ENCODE peak calls at places on chromosomes 6 and 20, in six cellular contexts. B is dorsolateral prefrontal cortex, U is left lung, G is progenitor cell of endocrine pancreas, O is PC-3, N is HL-60. J is an unnamed sample.

GRCh38 chr6:135128268-135128914 is 52.7 kb upstream of the MYB start:
- DNase-seq in B (no peak), U (no peak), G (no peak), O (no peak), N (no peak), J (no peak)

GRCh38 chr20:54179946-54180345 is 6.2 kb upstream of the CYP24A1 start:
- DNase-seq in B (no peak), U (no peak), G (no peak), O (peak), N (no peak), J (no peak)

GRCh38 chr6:43926644-43927524 is 156.9 kb downstream of the VEGFA start:
- DNase-seq in B (no peak), U (peak), G (peak), O (peak), N (peak), J (no peak)

GRCh38 chr6:68658338-68658737 is 23.3 kb downstream of the ADGRB3 start:
- DNase-seq in B (no peak), U (no peak), G (no peak), O (no peak), N (no peak), J (no peak)

GRCh38 chr6:134814076-134814709 is 135.7 kb downstream of the ALDH8A1 start:
- DNase-seq in B (no peak), U (no peak), G (no peak), O (peak), N (no peak), J (no peak)

GRCh38 chr6:131761061-131761761 is 46.6 kb upstream of the ENPP1 start:
- DNase-seq in B (no peak), U (no peak), G (no peak), O (peak), N (no peak), J (no peak)

GRCh38 chr20:51258582-51259175 is 235.8 kb upstream of the KCNG1 start:
- DNase-seq in B (no peak), U (no peak), G (no peak), O (peak), N (no peak), J (no peak)

GRCh38 chr6:136510782-136511181 is 39.4 kb downstream of the MAP7 start:
- DNase-seq in B (no peak), U (no peak), G (no peak), O (no peak), N (no peak), J (no peak)

GRCh38 chr6:30363459-30363858 is 18.5 kb downstream of the RPP21 start:
- DNase-seq in B (no peak), U (no peak), G (no peak), O (no peak), N (no peak), J (no peak)

GRCh38 chr20:40251284-40251932 is 437.6 kb downstream of the MAFB start:
- DNase-seq in B (no peak), U (no peak), G (no peak), O (peak), N (peak), J (no peak)

GRCh38 chr20:64037498-64038213 is 1.7 kb downstream of the C20orf204 start:
- DNase-seq in B (no peak), U (no peak), G (no peak), O (peak), N (no peak), J (no peak)

GRCh38 chr6:113347420-113347819 is 509.7 kb upstream of the MARCKS start:
- DNase-seq in B (no peak), U (no peak), G (no peak), O (peak), N (no peak), J (no peak)

GRCh38 chr6:151389640-151390275 is 1.6 kb downstream of the ZBTB2 start:
- DNase-seq in B (peak), U (no peak), G (no peak), O (peak), N (peak), J (no peak)

GRCh38 chr20:63457737-63458136 is 14.7 kb downstream of the KCNQ2 start:
- DNase-seq in B (peak), U (no peak), G (no peak), O (peak), N (peak), J (no peak)

GRCh38 chr6:90411292-90411781 is 114.7 kb upstream of the BACH2 start:
- DNase-seq in B (no peak), U (no peak), G (no peak), O (peak), N (no peak), J (peak)

GRCh38 chr6:64539917-64540316 is 904.3 kb downstream of the PHF3 start:
- DNase-seq in B (no peak), U (no peak), G (no peak), O (no peak), N (no peak), J (no peak)

GRCh38 chr6:35203152-35203670 is 10.5 kb upstream of the SCUBE3 start:
- DNase-seq in B (no peak), U (no peak), G (no peak), O (peak), N (no peak), J (no peak)

GRCh38 chr20:58987790-58988564 is 6.9 kb downstream of the NELFCD start:
- DNase-seq in B (no peak), U (no peak), G (no peak), O (no peak), N (no peak), J (no peak)

GRCh38 chr6:32212076-32212760 is 11.6 kb downstream of the NOTCH4 start:
- DNase-seq in B (no peak), U (no peak), G (no peak), O (no peak), N (no peak), J (no peak)

GRCh38 chr6:90835584-90836212 is 248.8 kb upstream of the MAP3K7 start:
- DNase-seq in B (no peak), U (no peak), G (no peak), O (no peak), N (no peak), J (no peak)

GRCh38 chr6:166562726-166563125 is 23.8 kb downstream of the RAMACL start:
- DNase-seq in B (no peak), U (no peak), G (no peak), O (no peak), N (no peak), J (no peak)

GRCh38 chr6:62400521-62401259 is 114.7 kb upstream of the KHDRBS2 start:
- DNase-seq in B (no peak), U (no peak), G (no peak), O (no peak), N (no peak), J (no peak)

GRCh38 chr6:104943781-104944180 is 13.1 kb upstream of the LIN28B start:
- DNase-seq in B (no peak), U (no peak), G (no peak), O (peak), N (no peak), J (no peak)

GRCh38 chr20:58099956-58100730 is 128.3 kb downstream of the ANKRD60 start:
- DNase-seq in B (no peak), U (no peak), G (no peak), O (no peak), N (no peak), J (no peak)

GRCh38 chr6:46184114-46184513 is 13.3 kb upstream of the ENPP5 start:
- DNase-seq in B (no peak), U (no peak), G (no peak), O (peak), N (no peak), J (no peak)

GRCh38 chr20:10463622-10464021 is 28.5 kb downstream of the SLX4IP start:
- DNase-seq in B (no peak), U (no peak), G (no peak), O (peak), N (no peak), J (no peak)

GRCh38 chr6:15399651-15400470 is 154.0 kb downstream of the JARID2 start:
- DNase-seq in B (peak), U (peak), G (peak), O (peak), N (peak), J (no peak)

GRCh38 chr6:168180548-168181011 is 101.6 kb upstream of the FRMD1 start:
- DNase-seq in B (no peak), U (no peak), G (no peak), O (peak), N (no peak), J (no peak)

GRCh38 chr20:39070484-39071231 is 108.5 kb downstream of the DHX35 start:
- DNase-seq in B (no peak), U (no peak), G (no peak), O (peak), N (no peak), J (no peak)

GRCh38 chr20:5658897-5659296 is 91.3 kb upstream of the SHLD1 start:
- DNase-seq in B (no peak), U (peak), G (no peak), O (peak), N (peak), J (peak)

GRCh38 chr6:31402324-31403282 is 792 bp upstream of the MICA start:
- DNase-seq in B (no peak), U (no peak), G (no peak), O (peak), N (no peak), J (peak)

GRCh38 chr6:7176208-7176607 is 68.4 kb downstream of the RREB1 start:
- DNase-seq in B (no peak), U (no peak), G (no peak), O (no peak), N (no peak), J (no peak)

GRCh38 chr20:1776608-1777475 is 118.4 kb upstream of the SIRPA start:
- DNase-seq in B (peak), U (peak), G (peak), O (peak), N (peak), J (peak)

GRCh38 chr20:1773816-1774215 is 116.2 kb upstream of the SIRPG start:
- DNase-seq in B (no peak), U (no peak), G (no peak), O (no peak), N (no peak), J (no peak)

GRCh38 chr20:1774479-1774878 is 116.9 kb upstream of the SIRPG start:
- DNase-seq in B (no peak), U (no peak), G (no peak), O (no peak), N (no peak), J (no peak)

GRCh38 chr20:1777476-1777820 is 117.8 kb upstream of the SIRPA start:
- DNase-seq in B (no peak), U (no peak), G (no peak), O (no peak), N (no peak), J (no peak)

DNA sequence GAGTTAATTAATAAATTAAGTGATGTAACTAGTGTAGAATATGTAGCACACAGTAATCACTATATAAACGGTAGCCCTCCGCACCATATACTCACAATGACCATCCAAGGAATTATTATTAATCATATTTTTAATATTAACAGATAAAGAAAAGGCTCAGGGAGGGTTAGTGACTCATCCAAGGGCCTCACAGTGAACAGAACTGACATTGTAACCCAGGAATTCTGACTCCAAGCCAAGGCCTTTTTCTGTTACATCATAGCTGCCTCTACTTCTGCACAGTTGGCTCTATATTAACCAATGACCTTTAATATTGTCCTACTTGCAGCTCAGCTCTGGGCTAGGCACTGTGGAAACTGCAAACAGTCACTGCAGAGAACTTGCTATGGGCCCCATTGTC is 117.5 kb upstream of the SIRPG start:
- DNase-seq in B (no peak), U (no peak), G (no peak), O (peak), N (no peak), J (no peak)
- TF ChIP-seq CTCF in B (no peak), U (no peak), G (no peak), O (no peak), N (no peak), J (no peak)

DNA sequence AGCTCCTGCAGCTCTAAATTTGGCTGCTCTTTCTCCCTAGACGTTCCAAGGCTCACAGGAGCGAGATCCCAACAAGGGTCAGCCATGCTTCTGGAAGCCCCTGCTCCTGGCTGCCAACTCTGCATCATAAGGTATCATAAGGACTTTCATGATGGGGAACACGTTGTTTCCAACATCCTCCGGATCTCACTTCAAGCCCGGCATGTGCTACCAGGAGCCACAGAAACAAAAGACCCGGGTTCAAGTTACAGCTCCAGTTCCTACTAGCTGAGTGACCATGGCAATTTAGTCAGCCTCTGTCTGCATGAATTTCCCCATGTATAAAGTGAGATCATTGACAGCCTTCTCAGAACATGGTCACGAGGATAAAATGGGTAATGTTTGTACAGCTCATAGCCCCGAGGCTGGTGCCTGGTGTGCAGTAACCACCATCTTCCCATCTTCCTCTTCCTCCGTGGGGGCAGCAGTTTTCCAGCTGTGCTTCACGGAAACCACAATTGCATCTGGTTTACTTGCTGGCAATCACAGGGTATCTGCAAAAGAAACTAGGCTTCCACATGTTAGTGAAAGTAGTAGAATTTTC is 209.0 kb upstream of the ECI2 start:
- DNase-seq in B (no peak), U (peak), G (no peak), O (peak), N (peak), J (no peak)
- TF ChIP-seq CTCF in B (no peak), U (no peak), G (no peak), O (no peak), N (no peak), J (no peak)

GRCh38 chr6:10424005-10424404 is 9.1 kb upstream of the TFAP2A start:
- DNase-seq in B (no peak), U (no peak), G (no peak), O (no peak), N (no peak), J (no peak)
- TF ChIP-seq CTCF in B (no peak), U (no peak), G (peak), O (peak), N (no peak), J (no peak)

GRCh38 chr6:156820089-156820798 is 43.1 kb downstream of the ARID1B start:
- DNase-seq in B (no peak), U (no peak), G (no peak), O (no peak), N (no peak), J (no peak)
- TF ChIP-seq CTCF in B (no peak), U (no peak), G (no peak), O (no peak), N (no peak), J (no peak)

DNA sequence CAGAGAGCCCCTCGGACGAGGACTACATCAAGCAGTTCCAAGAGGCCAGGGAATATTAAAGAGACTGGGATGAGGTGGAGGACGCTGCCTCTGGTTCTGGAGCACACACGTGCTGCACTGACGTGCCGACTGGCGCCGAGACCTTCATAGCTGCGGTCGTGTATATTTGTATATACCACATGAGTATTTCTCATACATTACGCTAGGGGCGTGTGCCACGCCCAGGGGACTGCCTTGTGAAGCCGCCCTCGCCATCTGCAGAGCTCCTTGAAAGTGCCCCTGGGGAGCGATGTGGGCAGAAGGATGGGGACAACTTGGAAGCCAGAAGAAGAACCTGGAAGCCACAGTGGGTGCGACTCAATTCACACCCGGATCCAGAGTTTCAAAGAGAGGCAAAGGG is 78.3 kb downstream of the ISM1 start:
- DNase-seq in B (no peak), U (no peak), G (no peak), O (no peak), N (no peak), J (no peak)
- TF ChIP-seq CTCF in B (no peak), U (no peak), G (no peak), O (no peak), N (no peak), J (no peak)

J was measured in activated B cell treated with CpG ODN at 0.5 μM for 24 hours.